ENCODE peak calls at places on chromosomes 3 and 15, in ten cellular contexts. One of them, this sample, is unnamed.

GRCh38 chr3:171532294-171532693 is 72.1 kb upstream of the TNIK start:
- DNase-seq in WTC11: no peak
- DNase-seq in endothelial cell of umbilical vein: no peak
- DNase-seq in K562: no peak
- DNase-seq in HCT116: no peak
- DNase-seq in NB4: no peak
- DNase-seq in SK-N-SH: no peak
- DNase-seq in H1: no peak
- DNase-seq in GM12878: no peak
- DNase-seq in HepG2: no peak
- DNase-seq in this sample: no peak

GRCh38 chr15:42364529-42364928 is 5.2 kb downstream of the CAPN3 start:
- DNase-seq in HepG2: no peak
- DNase-seq in K562: no peak
- DNase-seq in WTC11: no peak
- DNase-seq in SK-N-SH: no peak
- DNase-seq in NB4: no peak
- DNase-seq in H1: no peak
- DNase-seq in GM12878: no peak
- DNase-seq in HCT116: no peak
- DNase-seq in endothelial cell of umbilical vein: peak
- DNase-seq in this sample: no peak

GRCh38 chr3:138348950-138349739 is 766 bp downstream of the MRAS start:
- DNase-seq in SK-N-SH: peak
- DNase-seq in NB4: peak
- DNase-seq in HCT116: no peak
- DNase-seq in K562: peak
- DNase-seq in WTC11: peak
- DNase-seq in GM12878: no peak
- DNase-seq in endothelial cell of umbilical vein: peak
- DNase-seq in HepG2: peak
- DNase-seq in H1: no peak
- DNase-seq in this sample: peak

GRCh38 chr3:30988774-30989173 is 94.3 kb upstream of the GADL1 start:
- DNase-seq in HepG2: no peak
- DNase-seq in GM12878: no peak
- DNase-seq in endothelial cell of umbilical vein: no peak
- DNase-seq in H1: no peak
- DNase-seq in K562: no peak
- DNase-seq in HCT116: no peak
- DNase-seq in WTC11: no peak
- DNase-seq in NB4: no peak
- DNase-seq in SK-N-SH: no peak
- DNase-seq in this sample: no peak

GRCh38 chr3:152656207-152657001 is 178.5 kb upstream of the P2RY1 start:
- DNase-seq in H1: no peak
- DNase-seq in HCT116: no peak
- DNase-seq in WTC11: peak
- DNase-seq in K562: peak
- DNase-seq in NB4: peak
- DNase-seq in GM12878: no peak
- DNase-seq in endothelial cell of umbilical vein: peak
- DNase-seq in HepG2: no peak
- DNase-seq in SK-N-SH: peak
- DNase-seq in this sample: no peak

GRCh38 chr15:83854314-83854713 is 200.4 kb downstream of the ADAMTSL3 start:
- DNase-seq in endothelial cell of umbilical vein: no peak
- DNase-seq in WTC11: no peak
- DNase-seq in HCT116: peak
- DNase-seq in SK-N-SH: no peak
- DNase-seq in HepG2: no peak
- DNase-seq in GM12878: no peak
- DNase-seq in NB4: no peak
- DNase-seq in K562: no peak
- DNase-seq in H1: no peak
- DNase-seq in this sample: no peak

GRCh38 chr15:89917442-89918085 is 4.8 kb upstream of the ARPIN start:
- DNase-seq in HCT116: no peak
- DNase-seq in GM12878: no peak
- DNase-seq in H1: no peak
- DNase-seq in HepG2: no peak
- DNase-seq in SK-N-SH: no peak
- DNase-seq in K562: no peak
- DNase-seq in NB4: no peak
- DNase-seq in WTC11: no peak
- DNase-seq in endothelial cell of umbilical vein: no peak
- DNase-seq in this sample: no peak

GRCh38 chr3:19749448-19750017 is 184.5 kb downstream of the EFHB start:
- DNase-seq in HepG2: no peak
- DNase-seq in NB4: no peak
- DNase-seq in H1: no peak
- DNase-seq in SK-N-SH: no peak
- DNase-seq in HCT116: no peak
- DNase-seq in WTC11: no peak
- DNase-seq in K562: no peak
- DNase-seq in GM12878: no peak
- DNase-seq in endothelial cell of umbilical vein: no peak
- DNase-seq in this sample: no peak

GRCh38 chr3:156614642-156615511 is 59.5 kb upstream of the TIPARP start:
- DNase-seq in HCT116: no peak
- DNase-seq in H1: no peak
- DNase-seq in GM12878: no peak
- DNase-seq in NB4: no peak
- DNase-seq in K562: no peak
- DNase-seq in WTC11: no peak
- DNase-seq in endothelial cell of umbilical vein: no peak
- DNase-seq in HepG2: no peak
- DNase-seq in SK-N-SH: no peak
- DNase-seq in this sample: no peak

GRCh38 chr3:177284383-177284881 is 87.2 kb upstream of the TBL1XR1 start:
- DNase-seq in WTC11: peak
- DNase-seq in K562: peak
- DNase-seq in HepG2: peak
- DNase-seq in SK-N-SH: no peak
- DNase-seq in NB4: peak
- DNase-seq in H1: peak
- DNase-seq in endothelial cell of umbilical vein: no peak
- DNase-seq in HCT116: peak
- DNase-seq in GM12878: no peak
- DNase-seq in this sample: peak

GRCh38 chr15:56537881-56538280 is 72.9 kb upstream of the MNS1 start:
- DNase-seq in K562: no peak
- DNase-seq in HepG2: no peak
- DNase-seq in endothelial cell of umbilical vein: no peak
- DNase-seq in SK-N-SH: no peak
- DNase-seq in GM12878: no peak
- DNase-seq in NB4: peak
- DNase-seq in H1: no peak
- DNase-seq in WTC11: no peak
- DNase-seq in HCT116: no peak
- DNase-seq in this sample: no peak

GRCh38 chr3:166274996-166275395 is 437.8 kb upstream of the BCHE start:
- DNase-seq in K562: no peak
- DNase-seq in NB4: no peak
- DNase-seq in GM12878: no peak
- DNase-seq in HepG2: no peak
- DNase-seq in SK-N-SH: no peak
- DNase-seq in endothelial cell of umbilical vein: no peak
- DNase-seq in WTC11: no peak
- DNase-seq in H1: no peak
- DNase-seq in HCT116: no peak
- DNase-seq in this sample: no peak

GRCh38 chr15:60932051-60932915 is 296.8 kb downstream of the RORA start:
- DNase-seq in SK-N-SH: no peak
- DNase-seq in NB4: peak
- DNase-seq in WTC11: no peak
- DNase-seq in GM12878: no peak
- DNase-seq in endothelial cell of umbilical vein: no peak
- DNase-seq in HepG2: no peak
- DNase-seq in H1: no peak
- DNase-seq in HCT116: peak
- DNase-seq in K562: no peak
- DNase-seq in this sample: peak
- TF ChIP-seq MAX in SK-N-SH: no peak
- TF ChIP-seq MAX in NB4: no peak
- TF ChIP-seq MAX in WTC11: no peak
- TF ChIP-seq MAX in GM12878: no peak
- TF ChIP-seq MAX in endothelial cell of umbilical vein: no peak
- TF ChIP-seq MAX in HepG2: no peak
- TF ChIP-seq MAX in H1: no peak
- TF ChIP-seq MAX in HCT116: no peak
- TF ChIP-seq MAX in K562: no peak
- TF ChIP-seq MAX in this sample: no peak

GRCh38 chr3:179147571-179148445 is at the start of gene PIK3CA:
- DNase-seq in HepG2: peak
- DNase-seq in endothelial cell of umbilical vein: peak
- DNase-seq in K562: peak
- DNase-seq in SK-N-SH: peak
- DNase-seq in H1: peak
- DNase-seq in WTC11: peak
- DNase-seq in HCT116: peak
- DNase-seq in GM12878: peak
- DNase-seq in NB4: peak
- DNase-seq in this sample: peak

GRCh38 chr3:179149951-179150350 is 1.8 kb downstream of the PIK3CA start:
- DNase-seq in H1: no peak
- DNase-seq in HepG2: no peak
- DNase-seq in NB4: no peak
- DNase-seq in endothelial cell of umbilical vein: no peak
- DNase-seq in K562: peak
- DNase-seq in GM12878: no peak
- DNase-seq in SK-N-SH: no peak
- DNase-seq in HCT116: no peak
- DNase-seq in WTC11: no peak
- DNase-seq in this sample: no peak

GRCh38 chr3:179146911-179147570 is 1.1 kb upstream of the PIK3CA start:
- DNase-seq in K562: peak
- DNase-seq in H1: no peak
- DNase-seq in GM12878: peak
- DNase-seq in endothelial cell of umbilical vein: peak
- DNase-seq in HCT116: peak
- DNase-seq in NB4: peak
- DNase-seq in HepG2: peak
- DNase-seq in SK-N-SH: peak
- DNase-seq in WTC11: no peak
- DNase-seq in this sample: peak

GRCh38 chr3:179149239-179149887 is 1.2 kb downstream of the PIK3CA start:
- DNase-seq in HCT116: no peak
- DNase-seq in H1: no peak
- DNase-seq in HepG2: peak
- DNase-seq in endothelial cell of umbilical vein: no peak
- DNase-seq in K562: peak
- DNase-seq in NB4: peak
- DNase-seq in GM12878: peak
- DNase-seq in SK-N-SH: no peak
- DNase-seq in WTC11: no peak
- DNase-seq in this sample: peak

DNA sequence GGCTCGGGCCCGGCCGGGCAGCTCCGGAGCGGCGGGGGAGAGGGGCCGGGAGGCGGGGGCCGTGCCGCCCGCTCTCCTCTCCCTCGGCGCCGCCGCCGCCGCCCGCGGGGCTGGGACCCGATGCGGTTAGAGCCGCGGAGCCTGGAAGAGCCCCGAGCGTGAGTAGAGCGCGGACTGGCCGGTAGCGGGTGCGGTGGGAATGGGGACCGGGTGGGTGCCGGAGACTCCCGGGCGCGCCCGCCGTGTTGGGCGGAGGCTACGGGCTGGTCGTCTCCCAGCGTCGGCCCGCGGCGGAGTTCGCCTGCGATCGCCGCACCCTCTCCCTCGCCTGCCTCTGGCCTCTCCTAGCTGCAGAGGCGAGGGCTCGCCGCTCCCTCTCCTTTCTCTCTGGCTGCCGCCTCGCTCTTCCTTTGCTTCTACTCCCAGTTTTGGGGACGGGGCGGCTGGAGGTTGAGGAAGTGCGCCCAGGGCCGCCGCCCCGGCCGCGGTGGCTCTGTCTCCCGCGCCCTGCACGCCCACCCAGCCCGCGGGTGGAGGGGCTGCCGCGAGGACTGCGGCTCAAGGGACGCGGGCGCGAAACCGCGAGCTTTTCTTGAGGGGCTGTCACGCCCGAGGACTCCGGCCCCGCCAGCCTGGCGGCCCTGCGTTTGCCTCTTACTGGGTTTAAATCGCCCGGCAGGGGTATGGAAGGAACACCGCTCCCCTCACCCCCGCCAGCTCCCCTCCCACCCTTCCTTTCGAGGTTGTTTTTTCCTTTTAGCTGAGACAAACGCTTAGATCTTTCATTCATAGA is 485 bp downstream of the PIK3CA start:
- DNase-seq in K562: peak
- DNase-seq in H1: no peak
- DNase-seq in GM12878: no peak
- DNase-seq in HepG2: peak
- DNase-seq in HCT116: no peak
- DNase-seq in WTC11: peak
- DNase-seq in endothelial cell of umbilical vein: peak
- DNase-seq in SK-N-SH: peak
- DNase-seq in NB4: peak
- DNase-seq in this sample: peak
- TF ChIP-seq MAX in K562: no peak
- TF ChIP-seq MAX in H1: no peak
- TF ChIP-seq MAX in GM12878: no peak
- TF ChIP-seq MAX in HepG2: peak
- TF ChIP-seq MAX in HCT116: no peak
- TF ChIP-seq MAX in WTC11: no peak
- TF ChIP-seq MAX in endothelial cell of umbilical vein: no peak
- TF ChIP-seq MAX in SK-N-SH: no peak
- TF ChIP-seq MAX in NB4: no peak
- TF ChIP-seq MAX in this sample: no peak

GRCh38 chr3:123157209-123157597 is 44.5 kb upstream of the SEC22A start:
- DNase-seq in HCT116: no peak
- DNase-seq in K562: no peak
- DNase-seq in HepG2: no peak
- DNase-seq in WTC11: no peak
- DNase-seq in NB4: no peak
- DNase-seq in endothelial cell of umbilical vein: no peak
- DNase-seq in H1: no peak
- DNase-seq in GM12878: no peak
- DNase-seq in SK-N-SH: no peak
- DNase-seq in this sample: no peak
- TF ChIP-seq MAX in HCT116: no peak
- TF ChIP-seq MAX in K562: no peak
- TF ChIP-seq MAX in HepG2: no peak
- TF ChIP-seq MAX in WTC11: no peak
- TF ChIP-seq MAX in NB4: no peak
- TF ChIP-seq MAX in endothelial cell of umbilical vein: no peak
- TF ChIP-seq MAX in H1: no peak
- TF ChIP-seq MAX in GM12878: no peak
- TF ChIP-seq MAX in SK-N-SH: no peak
- TF ChIP-seq MAX in this sample: no peak

DNA sequence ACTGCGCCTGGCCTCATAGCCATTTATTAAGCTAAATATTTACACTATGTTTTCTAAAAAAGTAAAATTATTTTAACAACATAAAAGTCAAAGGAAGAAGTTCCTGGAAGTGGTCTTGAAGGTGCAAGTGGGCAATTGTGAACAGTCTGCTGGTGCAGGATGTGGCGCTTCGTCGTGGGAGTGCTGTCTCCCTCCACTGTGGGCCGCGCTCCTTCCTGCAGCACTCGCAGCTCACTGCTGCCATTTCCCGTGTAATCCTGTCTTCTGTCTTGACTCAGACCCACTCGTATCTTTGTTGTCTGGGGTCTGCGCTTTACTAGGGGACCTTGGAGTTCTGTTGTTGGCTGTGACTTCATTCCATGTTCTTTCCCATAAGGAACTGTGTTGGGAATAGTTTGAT is 56.3 kb downstream of the APBA2 start:
- DNase-seq in NB4: peak
- DNase-seq in HepG2: no peak
- DNase-seq in SK-N-SH: no peak
- DNase-seq in endothelial cell of umbilical vein: no peak
- DNase-seq in WTC11: no peak
- DNase-seq in HCT116: no peak
- DNase-seq in GM12878: no peak
- DNase-seq in H1: no peak
- DNase-seq in K562: no peak
- DNase-seq in this sample: no peak
- TF ChIP-seq MAX in NB4: no peak
- TF ChIP-seq MAX in HepG2: no peak
- TF ChIP-seq MAX in SK-N-SH: no peak
- TF ChIP-seq MAX in endothelial cell of umbilical vein: no peak
- TF ChIP-seq MAX in WTC11: no peak
- TF ChIP-seq MAX in HCT116: no peak
- TF ChIP-seq MAX in GM12878: no peak
- TF ChIP-seq MAX in H1: no peak
- TF ChIP-seq MAX in K562: no peak
- TF ChIP-seq MAX in this sample: no peak